ENCODE peak calls at places on chromosomes 5 and 9, in seven cellular contexts. One of them, this sample, is unnamed. For H3K9me3, the result is how much of the 10 kb centered on the place peaks cover.

GRCh38 chr5:149406203-149406978 is 27.3 kb upstream of the IL17B start:
- DNase-seq in CD8-positive, alpha-beta memory T cell: no peak
- DNase-seq in endodermal cell: peak
- DNase-seq in IMR-90: peak
- DNase-seq in spleen: no peak
- DNase-seq in CD4-positive, alpha-beta T cell: no peak
- DNase-seq in lower lobe of right lung: no peak
- DNase-seq in this sample: no peak

GRCh38 chr5:36502608-36503007 is 103.8 kb upstream of the SLC1A3 start:
- DNase-seq in CD8-positive, alpha-beta memory T cell: no peak
- DNase-seq in endodermal cell: no peak
- DNase-seq in IMR-90: peak
- DNase-seq in spleen: no peak
- DNase-seq in CD4-positive, alpha-beta T cell: no peak
- DNase-seq in lower lobe of right lung: no peak
- DNase-seq in this sample: no peak

GRCh38 chr5:118405650-118406061 is 582.7 kb downstream of the DTWD2 start:
- DNase-seq in CD8-positive, alpha-beta memory T cell: no peak
- DNase-seq in endodermal cell: peak
- DNase-seq in IMR-90: no peak
- DNase-seq in spleen: peak
- DNase-seq in CD4-positive, alpha-beta T cell: no peak
- DNase-seq in lower lobe of right lung: no peak
- DNase-seq in this sample: no peak

GRCh38 chr5:31078931-31079330 is 114.6 kb upstream of the CDH6 start:
- DNase-seq in CD8-positive, alpha-beta memory T cell: no peak
- DNase-seq in endodermal cell: no peak
- DNase-seq in IMR-90: no peak
- DNase-seq in spleen: no peak
- DNase-seq in CD4-positive, alpha-beta T cell: no peak
- DNase-seq in lower lobe of right lung: no peak
- DNase-seq in this sample: no peak

GRCh38 chr9:105887679-105888078 is 193.3 kb downstream of the TMEM38B start:
- DNase-seq in CD8-positive, alpha-beta memory T cell: no peak
- DNase-seq in endodermal cell: no peak
- DNase-seq in IMR-90: no peak
- DNase-seq in spleen: no peak
- DNase-seq in CD4-positive, alpha-beta T cell: no peak
- DNase-seq in lower lobe of right lung: no peak
- DNase-seq in this sample: no peak

GRCh38 chr9:110255417-110256141 is 728 bp downstream of the TXN start:
- DNase-seq in CD8-positive, alpha-beta memory T cell: peak
- DNase-seq in endodermal cell: peak
- DNase-seq in IMR-90: peak
- DNase-seq in spleen: peak
- DNase-seq in CD4-positive, alpha-beta T cell: no peak
- DNase-seq in lower lobe of right lung: peak
- DNase-seq in this sample: peak

GRCh38 chr9:10586407-10586806 is 26.4 kb downstream of the PTPRD start:
- DNase-seq in CD8-positive, alpha-beta memory T cell: no peak
- DNase-seq in endodermal cell: no peak
- DNase-seq in IMR-90: no peak
- DNase-seq in spleen: no peak
- DNase-seq in CD4-positive, alpha-beta T cell: no peak
- DNase-seq in lower lobe of right lung: no peak
- DNase-seq in this sample: no peak

GRCh38 chr5:68368280-68368679 is 152.7 kb downstream of the PIK3R1 start:
- DNase-seq in CD8-positive, alpha-beta memory T cell: no peak
- DNase-seq in endodermal cell: no peak
- DNase-seq in IMR-90: peak
- DNase-seq in spleen: no peak
- DNase-seq in CD4-positive, alpha-beta T cell: no peak
- DNase-seq in lower lobe of right lung: no peak
- DNase-seq in this sample: no peak

GRCh38 chr9:135612437-135612836 is 26.9 kb downstream of the GLT6D1 start:
- DNase-seq in CD8-positive, alpha-beta memory T cell: no peak
- DNase-seq in endodermal cell: no peak
- DNase-seq in IMR-90: no peak
- DNase-seq in spleen: no peak
- DNase-seq in CD4-positive, alpha-beta T cell: no peak
- DNase-seq in lower lobe of right lung: no peak
- DNase-seq in this sample: no peak

GRCh38 chr9:107260437-107261081 is 22.5 kb upstream of the RAD23B start:
- DNase-seq in CD8-positive, alpha-beta memory T cell: no peak
- DNase-seq in endodermal cell: no peak
- DNase-seq in IMR-90: no peak
- DNase-seq in spleen: no peak
- DNase-seq in CD4-positive, alpha-beta T cell: no peak
- DNase-seq in lower lobe of right lung: no peak
- DNase-seq in this sample: no peak

GRCh38 chr5:78345485-78345884 is 14.9 kb upstream of the SCAMP1 start:
- DNase-seq in CD8-positive, alpha-beta memory T cell: no peak
- DNase-seq in endodermal cell: no peak
- DNase-seq in IMR-90: peak
- DNase-seq in spleen: no peak
- DNase-seq in CD4-positive, alpha-beta T cell: no peak
- DNase-seq in lower lobe of right lung: no peak
- DNase-seq in this sample: no peak

GRCh38 chr5:172172912-172173591 is 15.0 kb downstream of the STK10 start:
- DNase-seq in CD8-positive, alpha-beta memory T cell: no peak
- DNase-seq in endodermal cell: no peak
- DNase-seq in IMR-90: no peak
- DNase-seq in spleen: no peak
- DNase-seq in CD4-positive, alpha-beta T cell: no peak
- DNase-seq in lower lobe of right lung: no peak
- DNase-seq in this sample: no peak

GRCh38 chr5:181246276-181247050 is 2.8 kb upstream of the RACK1 start:
- DNase-seq in CD8-positive, alpha-beta memory T cell: peak
- DNase-seq in endodermal cell: peak
- DNase-seq in IMR-90: peak
- DNase-seq in spleen: peak
- DNase-seq in CD4-positive, alpha-beta T cell: peak
- DNase-seq in lower lobe of right lung: peak
- DNase-seq in this sample: peak

GRCh38 chr5:161483721-161484120 is 62.8 kb downstream of the GABRB2 start:
- DNase-seq in CD8-positive, alpha-beta memory T cell: no peak
- DNase-seq in endodermal cell: no peak
- DNase-seq in IMR-90: no peak
- DNase-seq in spleen: no peak
- DNase-seq in CD4-positive, alpha-beta T cell: no peak
- DNase-seq in lower lobe of right lung: no peak
- DNase-seq in this sample: no peak

GRCh38 chr9:111178361-111179043 is 140.2 kb upstream of the LPAR1 start:
- DNase-seq in CD8-positive, alpha-beta memory T cell: no peak
- DNase-seq in endodermal cell: no peak
- DNase-seq in IMR-90: peak
- DNase-seq in spleen: no peak
- DNase-seq in CD4-positive, alpha-beta T cell: no peak
- DNase-seq in lower lobe of right lung: no peak
- DNase-seq in this sample: no peak

GRCh38 chr5:61327761-61328753 is 4.0 kb upstream of the ZSWIM6 start:
- DNase-seq in CD8-positive, alpha-beta memory T cell: no peak
- DNase-seq in endodermal cell: peak
- DNase-seq in IMR-90: peak
- DNase-seq in spleen: no peak
- DNase-seq in CD4-positive, alpha-beta T cell: no peak
- DNase-seq in lower lobe of right lung: no peak
- DNase-seq in this sample: no peak

GRCh38 chr5:134466241-134467069 is 54.8 kb upstream of the CDKN2AIPNL start:
- DNase-seq in CD8-positive, alpha-beta memory T cell: peak
- DNase-seq in endodermal cell: peak
- DNase-seq in IMR-90: peak
- DNase-seq in spleen: peak
- DNase-seq in CD4-positive, alpha-beta T cell: peak
- DNase-seq in lower lobe of right lung: peak
- DNase-seq in this sample: no peak

GRCh38 chr5:147619281-147619680 is 109.4 kb upstream of the DPYSL3 start:
- DNase-seq in CD8-positive, alpha-beta memory T cell: no peak
- DNase-seq in endodermal cell: no peak
- DNase-seq in IMR-90: no peak
- DNase-seq in spleen: no peak
- DNase-seq in CD4-positive, alpha-beta T cell: no peak
- DNase-seq in lower lobe of right lung: no peak
- DNase-seq in this sample: no peak

GRCh38 chr9:108058137-108058779 is 568.7 kb upstream of the KLF4 start:
- DNase-seq in CD8-positive, alpha-beta memory T cell: no peak
- DNase-seq in endodermal cell: no peak
- DNase-seq in IMR-90: no peak
- DNase-seq in spleen: no peak
- DNase-seq in CD4-positive, alpha-beta T cell: no peak
- DNase-seq in lower lobe of right lung: no peak
- DNase-seq in this sample: no peak

GRCh38 chr9:112503170-112503569 is 16.5 kb downstream of the KIAA1958 start:
- DNase-seq in CD8-positive, alpha-beta memory T cell: no peak
- DNase-seq in endodermal cell: no peak
- DNase-seq in IMR-90: no peak
- DNase-seq in spleen: no peak
- DNase-seq in CD4-positive, alpha-beta T cell: no peak
- DNase-seq in lower lobe of right lung: peak
- DNase-seq in this sample: no peak

GRCh38 chr5:140569197-140569596 is 4.6 kb downstream of the SLC35A4 start:
- DNase-seq in CD8-positive, alpha-beta memory T cell: no peak
- DNase-seq in endodermal cell: no peak
- DNase-seq in IMR-90: no peak
- DNase-seq in spleen: no peak
- DNase-seq in CD4-positive, alpha-beta T cell: no peak
- DNase-seq in lower lobe of right lung: no peak
- DNase-seq in this sample: no peak

GRCh38 chr5:56607074-56607473 is 208.3 kb upstream of the MAP3K1 start:
- DNase-seq in CD8-positive, alpha-beta memory T cell: no peak
- DNase-seq in endodermal cell: no peak
- DNase-seq in IMR-90: peak
- DNase-seq in spleen: no peak
- DNase-seq in CD4-positive, alpha-beta T cell: no peak
- DNase-seq in lower lobe of right lung: no peak
- DNase-seq in this sample: no peak

GRCh38 chr5:160213537-160213936 is 15.8 kb upstream of the FABP6 start:
- DNase-seq in CD8-positive, alpha-beta memory T cell: no peak
- DNase-seq in endodermal cell: no peak
- DNase-seq in IMR-90: peak
- DNase-seq in spleen: no peak
- DNase-seq in CD4-positive, alpha-beta T cell: no peak
- DNase-seq in lower lobe of right lung: no peak
- DNase-seq in this sample: no peak

GRCh38 chr9:136852664-136853595 is 784 bp downstream of the MAMDC4 start:
- DNase-seq in CD8-positive, alpha-beta memory T cell: no peak
- DNase-seq in endodermal cell: peak
- DNase-seq in IMR-90: no peak
- DNase-seq in spleen: peak
- DNase-seq in CD4-positive, alpha-beta T cell: no peak
- DNase-seq in lower lobe of right lung: no peak
- DNase-seq in this sample: no peak

GRCh38 chr9:22244141-22245011 is 202.2 kb upstream of the DMRTA1 start:
- DNase-seq in CD8-positive, alpha-beta memory T cell: peak
- DNase-seq in endodermal cell: peak
- DNase-seq in IMR-90: peak
- DNase-seq in spleen: peak
- DNase-seq in CD4-positive, alpha-beta T cell: no peak
- DNase-seq in lower lobe of right lung: no peak
- DNase-seq in this sample: no peak

GRCh38 chr5:158039911-158040347 is 181.0 kb upstream of the CLINT1 start:
- DNase-seq in CD8-positive, alpha-beta memory T cell: no peak
- DNase-seq in endodermal cell: no peak
- DNase-seq in IMR-90: no peak
- DNase-seq in spleen: no peak
- DNase-seq in CD4-positive, alpha-beta T cell: no peak
- DNase-seq in lower lobe of right lung: no peak
- DNase-seq in this sample: no peak
- H3K9me3 ChIP-seq in CD8-positive, alpha-beta memory T cell: under half
- H3K9me3 ChIP-seq in endodermal cell: under half
- H3K9me3 ChIP-seq in IMR-90: under half
- H3K9me3 ChIP-seq in spleen: under half
- H3K9me3 ChIP-seq in CD4-positive, alpha-beta T cell: under half
- H3K9me3 ChIP-seq in lower lobe of right lung: under half
- H3K9me3 ChIP-seq in this sample: under half

GRCh38 chr5:178535299-178536175 is 54.7 kb downstream of the COL23A1 start:
- DNase-seq in CD8-positive, alpha-beta memory T cell: no peak
- DNase-seq in endodermal cell: no peak
- DNase-seq in IMR-90: no peak
- DNase-seq in spleen: peak
- DNase-seq in CD4-positive, alpha-beta T cell: no peak
- DNase-seq in lower lobe of right lung: no peak
- DNase-seq in this sample: no peak
- H3K9me3 ChIP-seq in CD8-positive, alpha-beta memory T cell: under half
- H3K9me3 ChIP-seq in endodermal cell: under half
- H3K9me3 ChIP-seq in IMR-90: under half
- H3K9me3 ChIP-seq in spleen: under half
- H3K9me3 ChIP-seq in CD4-positive, alpha-beta T cell: under half
- H3K9me3 ChIP-seq in lower lobe of right lung: under half
- H3K9me3 ChIP-seq in this sample: under half

DNA sequence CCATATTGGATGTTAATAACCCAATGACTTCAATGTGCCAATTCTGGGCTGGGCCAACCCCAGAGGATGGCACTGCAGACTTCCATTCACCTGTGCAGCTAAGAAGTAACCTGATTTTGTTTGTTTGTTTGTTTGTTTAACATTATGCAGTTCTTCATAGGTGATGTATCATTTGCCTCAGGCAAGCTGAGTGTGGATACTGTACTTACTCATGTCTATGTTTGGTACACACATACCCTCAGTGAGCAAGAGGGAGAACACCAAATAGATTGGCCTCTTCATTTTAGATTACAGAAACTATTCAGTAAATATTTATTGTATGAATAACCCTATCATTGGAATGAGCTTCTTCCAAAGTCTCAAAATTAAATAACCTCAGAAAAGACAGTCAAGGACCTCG is 180.2 kb upstream of the SMC2 start:
- DNase-seq in CD8-positive, alpha-beta memory T cell: no peak
- DNase-seq in endodermal cell: no peak
- DNase-seq in IMR-90: no peak
- DNase-seq in spleen: no peak
- DNase-seq in CD4-positive, alpha-beta T cell: no peak
- DNase-seq in lower lobe of right lung: no peak
- DNase-seq in this sample: no peak
- H3K9me3 ChIP-seq in CD8-positive, alpha-beta memory T cell: under half
- H3K9me3 ChIP-seq in endodermal cell: under half
- H3K9me3 ChIP-seq in IMR-90: under half
- H3K9me3 ChIP-seq in spleen: under half
- H3K9me3 ChIP-seq in CD4-positive, alpha-beta T cell: under half
- H3K9me3 ChIP-seq in lower lobe of right lung: under half
- H3K9me3 ChIP-seq in this sample: under half

DNA sequence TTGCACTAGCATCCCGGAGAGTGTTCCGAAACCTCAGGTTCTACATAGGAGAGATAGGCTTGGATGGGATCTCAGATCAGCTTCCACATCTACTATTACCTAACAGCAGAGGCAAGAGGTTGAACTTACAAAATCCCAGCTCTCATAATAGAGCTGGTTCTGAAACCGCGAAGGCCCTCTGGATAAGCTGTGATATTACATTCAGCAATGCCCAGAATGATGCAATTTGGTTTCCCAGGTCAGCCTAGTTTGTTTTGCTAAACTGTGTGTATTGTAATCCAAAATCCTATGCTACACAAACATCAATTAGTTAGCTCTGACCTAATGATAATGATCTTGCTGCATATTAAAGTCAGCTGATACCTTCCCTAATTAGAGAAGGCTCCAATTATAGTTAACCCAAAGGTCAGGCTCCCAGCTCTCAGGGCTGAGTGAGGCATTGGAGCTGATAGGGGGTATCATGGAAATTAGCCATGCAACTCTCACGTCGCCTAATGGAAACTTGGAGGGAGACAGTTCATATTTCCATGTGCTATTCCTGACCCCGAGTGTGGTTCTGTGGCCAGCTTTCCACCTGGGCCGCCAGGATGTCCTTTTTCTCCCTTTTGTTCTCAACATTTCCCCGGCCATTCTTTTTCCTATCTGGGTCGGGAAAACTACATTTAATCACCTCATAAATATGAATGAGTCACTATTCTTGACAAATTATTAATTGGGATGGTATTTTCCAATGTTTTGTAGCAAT is 278.4 kb upstream of the IRX1 start:
- DNase-seq in CD8-positive, alpha-beta memory T cell: no peak
- DNase-seq in endodermal cell: no peak
- DNase-seq in IMR-90: no peak
- DNase-seq in spleen: no peak
- DNase-seq in CD4-positive, alpha-beta T cell: no peak
- DNase-seq in lower lobe of right lung: no peak
- DNase-seq in this sample: no peak
- H3K9me3 ChIP-seq in CD8-positive, alpha-beta memory T cell: under half
- H3K9me3 ChIP-seq in endodermal cell: under half
- H3K9me3 ChIP-seq in IMR-90: under half
- H3K9me3 ChIP-seq in spleen: under half
- H3K9me3 ChIP-seq in CD4-positive, alpha-beta T cell: under half
- H3K9me3 ChIP-seq in lower lobe of right lung: under half
- H3K9me3 ChIP-seq in this sample: under half